ENCODE peak calls at places on chromosomes 2 and 18, in four cellular contexts. One of them, this sample, is unnamed. For H3K27me3, the result is how much of the 10 kb centered on the place peaks cover.

GRCh38 chr2:10318345-10318744 is 15.6 kb downstream of the HPCAL1 start:
- DNase-seq in right lobe of liver: peak
- DNase-seq in neuronal stem cell: no peak
- DNase-seq in GM06990: no peak
- DNase-seq in this sample: no peak

GRCh38 chr18:77006305-77007175 is 126.0 kb downstream of the MBP start:
- DNase-seq in right lobe of liver: no peak
- DNase-seq in neuronal stem cell: no peak
- DNase-seq in GM06990: no peak
- DNase-seq in this sample: no peak

GRCh38 chr2:73855526-73855925 is 26.8 kb downstream of the STAMBP start:
- DNase-seq in right lobe of liver: no peak
- DNase-seq in neuronal stem cell: no peak
- DNase-seq in GM06990: no peak
- DNase-seq in this sample: no peak

GRCh38 chr2:219249203-219249980 is 3.7 kb upstream of the TUBA4B start:
- DNase-seq in right lobe of liver: peak
- DNase-seq in neuronal stem cell: no peak
- DNase-seq in GM06990: no peak
- DNase-seq in this sample: peak

GRCh38 chr2:11406492-11407381 is 59.2 kb downstream of the E2F6 start:
- DNase-seq in right lobe of liver: no peak
- DNase-seq in neuronal stem cell: no peak
- DNase-seq in GM06990: no peak
- DNase-seq in this sample: peak

GRCh38 chr18:2337552-2338141 is 233.7 kb downstream of the METTL4 start:
- DNase-seq in right lobe of liver: no peak
- DNase-seq in neuronal stem cell: no peak
- DNase-seq in GM06990: no peak
- DNase-seq in this sample: peak

GRCh38 chr2:205748660-205749059 is 66.4 kb downstream of the NRP2 start:
- DNase-seq in right lobe of liver: no peak
- DNase-seq in neuronal stem cell: no peak
- DNase-seq in GM06990: no peak
- DNase-seq in this sample: peak

GRCh38 chr2:174051741-174052638 is 86.8 kb upstream of the SP3 start:
- DNase-seq in right lobe of liver: no peak
- DNase-seq in neuronal stem cell: no peak
- DNase-seq in GM06990: no peak
- DNase-seq in this sample: peak

GRCh38 chr2:144519934-144520717 is at the start of gene ZEB2:
- DNase-seq in right lobe of liver: no peak
- DNase-seq in neuronal stem cell: peak
- DNase-seq in GM06990: no peak
- DNase-seq in this sample: peak

GRCh38 chr2:166404831-166405568 is 29.3 kb upstream of the SCN9A start:
- DNase-seq in right lobe of liver: no peak
- DNase-seq in neuronal stem cell: no peak
- DNase-seq in GM06990: no peak
- DNase-seq in this sample: no peak

GRCh38 chr2:72999729-73000725 is 71.5 kb downstream of the SFXN5 start:
- DNase-seq in right lobe of liver: no peak
- DNase-seq in neuronal stem cell: no peak
- DNase-seq in GM06990: no peak
- DNase-seq in this sample: peak

GRCh38 chr2:235270951-235271350 is 222.9 kb upstream of the AGAP1 start:
- DNase-seq in right lobe of liver: no peak
- DNase-seq in neuronal stem cell: no peak
- DNase-seq in GM06990: peak
- DNase-seq in this sample: no peak

GRCh38 chr18:11981633-11982366 is 493 bp downstream of the IMPA2 start:
- DNase-seq in right lobe of liver: peak
- DNase-seq in neuronal stem cell: peak
- DNase-seq in GM06990: peak
- DNase-seq in this sample: peak

GRCh38 chr2:10821291-10821690 is 8.7 kb upstream of the PDIA6 start:
- DNase-seq in right lobe of liver: no peak
- DNase-seq in neuronal stem cell: no peak
- DNase-seq in GM06990: no peak
- DNase-seq in this sample: no peak

GRCh38 chr2:57890462-57890861 is 156.1 kb upstream of the VRK2 start:
- DNase-seq in right lobe of liver: no peak
- DNase-seq in neuronal stem cell: no peak
- DNase-seq in GM06990: no peak
- DNase-seq in this sample: no peak

GRCh38 chr18:56900195-56901094 is 246.4 kb upstream of the BOD1L2 start:
- DNase-seq in right lobe of liver: no peak
- DNase-seq in neuronal stem cell: no peak
- DNase-seq in GM06990: no peak
- DNase-seq in this sample: no peak

GRCh38 chr2:128464456-128464855 is 145.8 kb upstream of the HS6ST1 start:
- DNase-seq in right lobe of liver: no peak
- DNase-seq in neuronal stem cell: no peak
- DNase-seq in GM06990: no peak
- DNase-seq in this sample: no peak

GRCh38 chr2:183867206-183867605 is 731.1 kb upstream of the ZNF804A start:
- DNase-seq in right lobe of liver: no peak
- DNase-seq in neuronal stem cell: no peak
- DNase-seq in GM06990: no peak
- DNase-seq in this sample: no peak

GRCh38 chr2:239830718-239831271 is 194.3 kb downstream of the NDUFA10 start:
- DNase-seq in right lobe of liver: no peak
- DNase-seq in neuronal stem cell: no peak
- DNase-seq in GM06990: no peak
- DNase-seq in this sample: no peak

GRCh38 chr2:157480182-157480961 is 36.5 kb upstream of the CYTIP start:
- DNase-seq in right lobe of liver: peak
- DNase-seq in neuronal stem cell: no peak
- DNase-seq in GM06990: no peak
- DNase-seq in this sample: peak

GRCh38 chr2:205822578-205822977 is 140.3 kb downstream of the NRP2 start:
- DNase-seq in right lobe of liver: no peak
- DNase-seq in neuronal stem cell: no peak
- DNase-seq in GM06990: no peak
- DNase-seq in this sample: no peak

GRCh38 chr2:33131108-33131507 is 184.4 kb downstream of the LTBP1 start:
- DNase-seq in right lobe of liver: no peak
- DNase-seq in neuronal stem cell: no peak
- DNase-seq in GM06990: no peak
- DNase-seq in this sample: no peak

GRCh38 chr2:133484106-133484505 is 84.2 kb downstream of the NCKAP5 start:
- DNase-seq in right lobe of liver: no peak
- DNase-seq in neuronal stem cell: no peak
- DNase-seq in GM06990: no peak
- DNase-seq in this sample: peak

GRCh38 chr18:9708057-9708881 is at the start of gene RAB31:
- DNase-seq in right lobe of liver: peak
- DNase-seq in neuronal stem cell: peak
- DNase-seq in GM06990: peak
- DNase-seq in this sample: peak

GRCh38 chr2:26648516-26648915 is 7.3 kb upstream of the CIB4 start:
- DNase-seq in right lobe of liver: no peak
- DNase-seq in neuronal stem cell: no peak
- DNase-seq in GM06990: no peak
- DNase-seq in this sample: no peak

GRCh38 chr2:218067523-218067922 is 1.5 kb upstream of the RUFY4 start:
- DNase-seq in right lobe of liver: no peak
- DNase-seq in neuronal stem cell: no peak
- DNase-seq in GM06990: no peak
- DNase-seq in this sample: no peak

GRCh38 chr2:53985646-53986045 is 14.9 kb upstream of the PSME4 start:
- DNase-seq in right lobe of liver: no peak
- DNase-seq in neuronal stem cell: no peak
- DNase-seq in GM06990: no peak
- DNase-seq in this sample: no peak

GRCh38 chr2:223122706-223123265 is 70.8 kb downstream of the KCNE4 start:
- DNase-seq in right lobe of liver: no peak
- DNase-seq in neuronal stem cell: no peak
- DNase-seq in GM06990: no peak
- DNase-seq in this sample: peak

GRCh38 chr2:61959381-61960293 is 54.2 kb downstream of the COMMD1 start:
- DNase-seq in right lobe of liver: no peak
- DNase-seq in neuronal stem cell: no peak
- DNase-seq in GM06990: no peak
- DNase-seq in this sample: no peak

GRCh38 chr2:3223080-3223923 is 154.3 kb downstream of the EIPR1 start:
- DNase-seq in right lobe of liver: no peak
- DNase-seq in neuronal stem cell: no peak
- DNase-seq in GM06990: peak
- DNase-seq in this sample: peak

GRCh38 chr2:26998323-26998722 is 27.9 kb downstream of the MAPRE3 start:
- DNase-seq in right lobe of liver: no peak
- DNase-seq in neuronal stem cell: no peak
- DNase-seq in GM06990: no peak
- DNase-seq in this sample: no peak

DNA sequence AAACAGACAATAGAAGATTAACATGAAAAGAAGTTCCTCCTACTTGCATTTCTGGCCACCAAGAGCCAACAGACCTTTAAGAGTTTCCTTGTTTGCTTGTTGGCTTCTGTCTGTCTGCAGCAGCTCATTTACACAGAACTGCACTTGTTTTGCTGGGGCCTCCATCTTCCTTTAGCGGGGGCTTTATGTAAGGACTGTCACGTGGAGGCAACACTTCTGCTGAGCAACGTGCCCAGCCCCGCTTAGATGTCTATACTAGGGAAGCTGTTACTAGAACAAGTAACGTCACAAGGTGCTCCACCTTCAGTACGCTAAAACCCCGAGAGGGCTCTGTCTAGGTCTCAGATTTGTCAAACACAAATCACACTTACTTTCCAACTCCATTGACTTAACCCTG is 104.3 kb upstream of the PXDN start:
- DNase-seq in right lobe of liver: no peak
- DNase-seq in neuronal stem cell: no peak
- DNase-seq in GM06990: no peak
- DNase-seq in this sample: no peak
- H3K27me3 ChIP-seq in right lobe of liver: under half
- H3K27me3 ChIP-seq in neuronal stem cell: under half
- H3K27me3 ChIP-seq in GM06990: under half
- H3K27me3 ChIP-seq in this sample: under half

GRCh38 chr2:101439716-101440115 is 35.2 kb downstream of the RFX8 start:
- DNase-seq in right lobe of liver: no peak
- DNase-seq in neuronal stem cell: no peak
- DNase-seq in GM06990: no peak
- DNase-seq in this sample: no peak

GRCh38 chr2:101432411-101433181 is 42.3 kb downstream of the RFX8 start:
- DNase-seq in right lobe of liver: no peak
- DNase-seq in neuronal stem cell: no peak
- DNase-seq in GM06990: no peak
- DNase-seq in this sample: no peak

GRCh38 chr2:101433465-101433864 is 41.4 kb downstream of the RFX8 start:
- DNase-seq in right lobe of liver: no peak
- DNase-seq in neuronal stem cell: no peak
- DNase-seq in GM06990: no peak
- DNase-seq in this sample: no peak

GRCh38 chr2:101431486-101431885 is 43.4 kb downstream of the RFX8 start:
- DNase-seq in right lobe of liver: no peak
- DNase-seq in neuronal stem cell: no peak
- DNase-seq in GM06990: no peak
- DNase-seq in this sample: no peak

DNA sequence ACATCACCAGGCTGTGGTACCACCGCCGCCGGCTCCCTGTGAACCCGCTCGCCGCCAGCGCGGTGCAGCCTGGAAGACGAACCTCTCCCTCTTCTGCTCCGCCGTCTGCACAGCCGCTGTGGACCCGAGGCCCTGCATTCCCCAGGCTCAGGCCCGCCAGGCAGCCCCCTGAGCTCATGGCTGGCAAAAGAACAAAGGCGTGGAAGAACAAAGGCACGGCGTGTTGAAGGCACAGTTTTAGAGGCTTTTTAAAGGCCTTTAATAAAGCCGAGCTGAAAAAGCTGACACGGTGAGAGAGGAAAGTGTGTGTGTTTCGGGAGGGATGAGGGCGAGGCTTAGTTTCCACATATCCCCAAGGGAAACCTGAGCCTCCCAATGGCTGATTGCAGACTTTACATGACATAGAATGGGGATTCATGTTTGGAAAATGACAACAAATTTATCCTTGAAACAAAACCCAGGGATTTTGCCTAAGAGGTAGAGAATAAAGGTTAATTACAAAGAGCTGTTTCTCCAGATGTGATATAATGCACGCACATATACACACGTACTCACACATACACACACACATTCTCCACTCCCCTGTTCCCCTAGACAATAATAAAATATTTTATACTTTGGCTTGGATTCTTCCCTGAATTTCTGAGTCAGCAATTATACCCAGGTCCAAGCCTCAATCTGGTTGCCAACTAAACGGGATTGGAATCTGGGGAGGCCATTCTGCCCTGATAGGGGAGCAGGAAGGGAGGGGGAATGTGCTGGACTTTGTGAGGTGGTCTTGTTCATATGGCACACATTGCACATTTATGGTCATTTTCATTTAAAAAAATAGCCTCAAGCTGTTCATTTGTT is 39.7 kb downstream of the RFX8 start:
- DNase-seq in right lobe of liver: no peak
- DNase-seq in neuronal stem cell: peak
- DNase-seq in GM06990: no peak
- DNase-seq in this sample: no peak
- H3K4me3 ChIP-seq in right lobe of liver: no peak
- H3K4me3 ChIP-seq in neuronal stem cell: no peak
- H3K4me3 ChIP-seq in GM06990: no peak
- H3K4me3 ChIP-seq in this sample: no peak

DNA sequence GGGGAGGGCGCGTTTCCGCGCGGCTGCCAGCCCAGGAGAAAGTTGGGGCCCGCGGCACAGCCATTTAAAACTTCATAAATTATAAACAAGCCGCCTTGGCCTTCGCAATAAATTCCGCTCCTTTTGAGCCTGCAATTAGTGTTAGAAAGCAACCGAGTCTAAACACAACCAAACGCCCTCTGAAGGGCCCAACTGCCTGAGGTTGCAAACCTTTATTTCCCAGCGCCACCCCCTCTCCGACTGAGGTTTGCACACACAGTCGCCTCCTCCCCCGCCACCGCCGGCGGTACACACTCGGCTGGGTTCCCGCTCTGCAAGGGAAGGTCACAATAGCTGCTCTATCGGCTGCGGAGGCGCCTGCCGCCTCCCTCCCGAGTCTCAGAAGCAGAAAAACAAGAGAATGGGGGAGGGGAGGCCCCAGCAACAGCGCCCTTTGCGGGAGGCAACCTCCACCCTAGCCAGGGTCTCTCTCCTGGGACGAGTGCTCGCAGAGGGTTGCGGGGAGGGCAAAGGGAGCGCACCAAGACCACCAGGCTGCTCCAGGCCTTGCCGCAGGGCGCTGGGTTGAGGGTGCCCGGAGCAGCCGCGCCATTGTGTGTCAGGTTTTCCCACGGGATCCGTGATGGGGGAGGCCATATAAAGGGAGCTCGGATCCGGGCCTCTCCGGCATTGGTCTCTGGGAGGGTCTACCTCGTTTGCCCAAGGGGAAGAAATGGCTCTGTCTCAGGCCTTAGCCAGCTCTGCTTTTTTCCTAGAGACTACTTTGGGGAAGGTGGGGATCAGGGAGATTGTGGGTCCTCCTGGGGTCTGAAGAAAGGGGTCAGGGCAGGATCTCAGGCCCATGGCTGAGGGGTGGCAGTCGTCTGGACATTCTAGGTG is 13.4 kb upstream of the HOXD1 start:
- DNase-seq in right lobe of liver: no peak
- DNase-seq in neuronal stem cell: no peak
- DNase-seq in GM06990: no peak
- DNase-seq in this sample: no peak
- H3K27me3 ChIP-seq in right lobe of liver: half or more
- H3K27me3 ChIP-seq in neuronal stem cell: half or more
- H3K27me3 ChIP-seq in GM06990: under half
- H3K27me3 ChIP-seq in this sample: under half

GRCh38 chr2:84821806-84822205 is 59.1 kb downstream of the TRABD2A start:
- DNase-seq in right lobe of liver: no peak
- DNase-seq in neuronal stem cell: no peak
- DNase-seq in GM06990: no peak
- DNase-seq in this sample: no peak
- H3K4me3 ChIP-seq in right lobe of liver: no peak
- H3K4me3 ChIP-seq in neuronal stem cell: no peak
- H3K4me3 ChIP-seq in GM06990: no peak
- H3K4me3 ChIP-seq in this sample: no peak

This sample was measured in MG63.